ENCODE peak calls at places on chromosomes 1 and 21, in ten cellular contexts. J, Z, E, I, F, D, N, U, R and L are unnamed samples.

GRCh38 chr1:173937062-173937461 is 19.9 kb upstream of the SERPINC1 start:
- DNase-seq in N (no peak), U (no peak), I (no peak), E (no peak), D (no peak), R (no peak), F (no peak), Z (no peak), J (no peak), L (no peak)

GRCh38 chr1:169484683-169485426 is 889 bp downstream of the SLC19A2 start:
- DNase-seq in F (peak), N (peak), Z (no peak), E (peak), D (peak), J (peak), U (peak), I (peak), R (no peak), L (peak)

GRCh38 chr1:36453051-36453450 is 2.8 kb upstream of the OSCP1 start:
- DNase-seq in I (no peak), N (no peak), Z (no peak), J (no peak), E (no peak), R (no peak), U (no peak), F (no peak), D (no peak), L (no peak)

GRCh38 chr1:88985033-88985432 is 7.4 kb downstream of the KYAT3 start:
- DNase-seq in E (peak), N (no peak), F (peak), Z (no peak), R (peak), J (peak), I (no peak), U (no peak), D (peak), L (no peak)

GRCh38 chr1:107449326-107449725 is 308.5 kb downstream of the NTNG1 start:
- DNase-seq in F (no peak), I (no peak), Z (no peak), D (no peak), E (no peak), U (no peak), J (no peak), R (no peak), N (no peak), L (no peak)

GRCh38 chr1:24632776-24633175 is 10.3 kb upstream of the SRRM1 start:
- DNase-seq in F (no peak), U (no peak), Z (no peak), N (no peak), R (no peak), E (no peak), J (no peak), D (no peak), I (no peak), L (no peak)

GRCh38 chr1:116668277-116668676 is 744 bp upstream of the IGSF3 start:
- DNase-seq in J (no peak), N (no peak), E (no peak), F (no peak), D (no peak), R (no peak), Z (no peak), U (no peak), I (no peak), L (no peak)

GRCh38 chr1:235014756-235015155 is 113.9 kb downstream of the TOMM20 start:
- DNase-seq in Z (no peak), J (no peak), U (no peak), R (no peak), N (peak), I (no peak), D (no peak), F (no peak), E (no peak), L (no peak)

GRCh38 chr1:869499-870244 is 54.1 kb upstream of the SAMD11 start:
- DNase-seq in F (peak), D (peak), U (peak), I (peak), E (peak), J (peak), R (peak), N (peak), Z (no peak), L (peak)

GRCh38 chr21:44294391-44295162 is 5.3 kb upstream of the PFKL start:
- DNase-seq in N (no peak), E (no peak), D (peak), J (peak), R (no peak), U (peak), I (peak), Z (no peak), F (peak), L (peak)

GRCh38 chr1:89799495-89799894 is 21.3 kb upstream of the LRRC8D start:
- DNase-seq in J (no peak), F (no peak), U (peak), N (no peak), R (no peak), Z (no peak), E (no peak), D (no peak), I (no peak), L (no peak)

GRCh38 chr1:188249813-188250212 is 1421.1 kb downstream of the PLA2G4A start:
- DNase-seq in R (no peak), F (no peak), I (no peak), D (no peak), E (no peak), U (peak), J (no peak), Z (no peak), N (no peak), L (no peak)

GRCh38 chr1:25468037-25468436 is 37.3 kb downstream of the MACO1 start:
- DNase-seq in R (no peak), E (no peak), Z (no peak), U (peak), N (no peak), I (no peak), J (no peak), F (peak), D (no peak), L (no peak)

GRCh38 chr1:222813866-222814535 is 838 bp upstream of the DISP1 start:
- DNase-seq in N (no peak), J (peak), F (peak), U (no peak), Z (no peak), E (no peak), D (no peak), R (no peak), I (peak), L (no peak)

GRCh38 chr1:43334453-43335205 is 3.0 kb upstream of the MPL start:
- DNase-seq in U (no peak), I (no peak), R (no peak), N (peak), Z (no peak), D (no peak), J (no peak), E (no peak), F (no peak), L (no peak)

GRCh38 chr1:44566281-44567046 is 107.8 kb downstream of the TMEM53 start:
- DNase-seq in R (no peak), F (no peak), Z (no peak), J (no peak), U (no peak), I (no peak), E (no peak), D (no peak), N (no peak), L (no peak)

GRCh38 chr1:16250547-16251251 is 13.7 kb upstream of the CPLANE2 start:
- DNase-seq in I (no peak), F (peak), Z (no peak), D (no peak), N (peak), U (no peak), R (no peak), J (no peak), E (no peak), L (no peak)

GRCh38 chr1:111222308-111223125 is 5.0 kb upstream of the CHI3L2 start:
- DNase-seq in I (peak), Z (no peak), F (peak), R (peak), D (peak), U (peak), J (peak), N (peak), E (peak), L (peak)

GRCh38 chr1:111220302-111220890 is 7.1 kb upstream of the CHI3L2 start:
- DNase-seq in F (no peak), Z (no peak), I (no peak), N (no peak), J (no peak), D (no peak), U (no peak), E (no peak), R (no peak), L (no peak)

GRCh38 chr1:111223126-111223443 is 4.4 kb upstream of the CHI3L2 start:
- DNase-seq in I (no peak), U (no peak), R (no peak), N (no peak), J (no peak), E (no peak), Z (no peak), D (no peak), F (no peak), L (no peak)

GRCh38 chr1:111221276-111221632 is 6.3 kb upstream of the CHI3L2 start:
- DNase-seq in E (no peak), U (no peak), J (no peak), D (no peak), Z (no peak), R (no peak), N (no peak), F (no peak), I (no peak), L (no peak)

GRCh38 chr1:111221633-111222286 is 5.8 kb upstream of the CHI3L2 start:
- DNase-seq in U (peak), D (no peak), E (no peak), J (no peak), Z (no peak), N (no peak), F (peak), I (peak), R (no peak), L (peak)
- TF ChIP-seq POLR2A in U (no peak), D (no peak), E (no peak), J (no peak), Z (no peak), N (no peak), F (no peak), I (no peak), R (no peak), L (no peak)

GRCh38 chr1:55038974-55039341 is 390 bp upstream of the PCSK9 start:
- DNase-seq in J (no peak), U (no peak), N (no peak), R (no peak), Z (no peak), F (no peak), E (no peak), I (no peak), D (no peak), L (no peak)
- H3K4me3 ChIP-seq in J (no peak), U (no peak), N (no peak), R (peak), Z (peak), F (no peak), E (peak), I (no peak), D (no peak), L (no peak)

GRCh38 chr1:165619647-165620151 is 11.3 kb upstream of the MGST3 start:
- DNase-seq in I (no peak), N (no peak), J (no peak), D (no peak), E (no peak), Z (no peak), R (no peak), F (no peak), U (no peak), L (no peak)

GRCh38 chr1:165628127-165628857 is 2.7 kb upstream of the MGST3 start:
- DNase-seq in J (no peak), N (no peak), U (no peak), E (no peak), Z (no peak), R (no peak), I (no peak), F (no peak), D (no peak), L (no peak)

GRCh38 chr1:165624441-165624840 is 6.6 kb upstream of the MGST3 start:
- DNase-seq in U (no peak), E (no peak), F (no peak), J (no peak), I (no peak), R (no peak), D (no peak), N (no peak), Z (no peak), L (no peak)

GRCh38 chr1:165629131-165629530 is 1.9 kb upstream of the MGST3 start:
- DNase-seq in U (no peak), I (no peak), F (no peak), N (no peak), D (no peak), E (no peak), R (no peak), Z (no peak), J (no peak), L (no peak)

DNA sequence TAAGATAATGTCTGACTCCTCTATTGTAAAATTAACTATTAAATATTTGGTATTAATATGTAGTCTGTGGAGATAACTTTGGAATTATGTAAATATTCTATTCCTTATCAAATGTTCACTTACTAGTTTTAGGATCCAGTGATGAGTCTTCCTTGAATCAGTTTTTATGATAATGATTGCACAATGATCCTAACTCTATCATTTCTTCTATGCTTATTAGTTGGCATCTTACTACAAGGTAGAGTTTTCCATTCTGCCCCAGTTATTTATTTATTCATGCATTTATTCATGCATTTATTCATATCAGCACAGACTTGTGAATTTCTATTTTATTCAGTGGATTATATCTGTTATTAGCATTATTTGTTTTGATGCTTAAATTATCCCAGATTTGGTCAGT is 7.4 kb upstream of the MGST3 start:
- DNase-seq in U (no peak), E (no peak), N (no peak), D (no peak), R (no peak), Z (no peak), F (no peak), J (no peak), I (no peak), L (no peak)
- TF ChIP-seq POLR2A in U (no peak), E (no peak), N (no peak), D (no peak), R (no peak), Z (no peak), F (no peak), J (no peak), I (no peak), L (no peak)

GRCh38 chr1:10212476-10212875 is 2.1 kb downstream of the KIF1B start:
- DNase-seq in E (no peak), F (no peak), D (no peak), N (peak), Z (no peak), I (no peak), J (no peak), U (no peak), R (no peak), L (no peak)
- H3K4me3 ChIP-seq in E (no peak), F (peak), D (peak), N (no peak), Z (peak), I (no peak), J (no peak), U (no peak), R (peak), L (peak)

DNA sequence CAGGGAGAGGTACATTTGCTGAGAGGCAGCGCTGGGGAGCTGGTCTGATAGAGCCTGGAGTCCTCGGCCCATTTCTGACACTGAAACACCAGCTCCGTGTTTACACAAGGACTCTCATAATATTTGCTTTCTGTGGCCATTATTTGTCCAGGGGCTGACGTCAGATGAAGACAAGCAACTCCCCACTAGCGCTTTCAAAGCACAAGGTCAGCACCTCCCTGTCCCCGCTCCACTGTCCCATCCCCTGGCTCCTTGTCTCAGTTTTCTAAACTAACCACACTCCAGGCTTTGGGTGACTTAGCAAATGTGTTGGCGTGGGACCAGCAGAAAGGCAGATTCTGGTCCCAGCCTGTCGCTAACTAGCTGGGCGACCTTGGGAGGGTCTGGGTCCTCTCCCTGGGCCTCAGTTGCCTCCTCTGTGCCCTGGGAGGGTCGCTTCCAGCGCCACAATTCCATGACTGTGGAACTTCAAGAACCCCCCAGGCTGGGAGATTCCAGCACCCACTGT is 37.4 kb upstream of the ZBTB40 start:
- DNase-seq in J (no peak), N (no peak), F (peak), U (no peak), R (no peak), D (no peak), E (peak), Z (no peak), I (peak), L (no peak)
- TF ChIP-seq POLR2A in J (no peak), N (no peak), F (no peak), U (no peak), R (no peak), D (no peak), E (no peak), Z (no peak), I (no peak), L (no peak)

GRCh38 chr1:113534130-113534817 is 144.0 kb downstream of the MAGI3 start:
- DNase-seq in Z (no peak), U (no peak), E (peak), R (no peak), J (no peak), D (no peak), I (no peak), N (no peak), F (peak), L (no peak)
- H3K4me3 ChIP-seq in Z (no peak), U (no peak), E (no peak), R (no peak), J (no peak), D (no peak), I (no peak), N (no peak), F (no peak), L (no peak)

DNA sequence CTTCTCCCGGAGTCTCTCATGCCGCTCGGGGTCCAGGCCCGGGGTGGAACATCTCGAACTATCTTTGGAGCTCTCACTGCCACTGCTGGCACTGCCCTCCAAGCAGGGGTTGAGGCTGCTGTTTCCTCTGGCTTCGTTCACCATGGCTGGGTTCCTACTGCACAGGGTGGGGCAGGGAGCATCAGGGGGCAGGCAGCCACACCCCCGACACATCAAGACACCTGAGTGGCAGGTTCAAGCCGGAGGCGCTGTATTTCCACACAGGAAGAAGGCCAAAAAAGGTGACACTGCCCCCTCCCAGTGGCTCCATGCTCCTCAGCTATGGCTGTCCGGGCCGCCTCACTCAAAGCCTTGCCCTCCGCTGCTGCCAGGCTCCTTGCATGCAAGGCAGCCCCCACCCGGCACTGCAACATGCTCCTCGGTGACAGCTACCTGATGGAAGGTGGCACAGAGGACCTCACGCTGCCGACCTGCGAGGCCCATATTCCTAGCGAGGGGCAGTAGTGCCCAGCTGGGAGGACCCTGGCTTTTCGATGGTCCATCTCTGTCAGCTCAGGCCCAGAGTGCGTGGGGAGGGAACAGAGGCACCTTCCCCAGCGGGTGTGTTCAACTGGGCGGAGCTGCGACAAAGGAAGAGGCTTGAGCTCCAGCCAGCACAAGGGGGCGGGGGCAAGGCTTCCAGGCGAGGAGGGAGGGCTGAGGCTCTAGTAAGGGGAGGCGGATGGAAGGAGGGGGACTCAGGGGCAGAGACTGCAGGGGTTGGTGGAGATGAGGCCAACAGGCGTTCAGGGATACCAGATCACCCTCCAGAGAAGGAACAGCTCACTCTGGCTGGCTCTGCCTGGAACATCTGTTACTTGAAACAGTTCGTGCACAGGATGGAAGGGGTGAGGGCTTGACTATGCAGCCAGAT is 2.5 kb downstream of the MTHFR start:
- DNase-seq in U (peak), N (peak), D (peak), F (peak), I (peak), J (peak), Z (peak), R (peak), E (no peak), L (peak)
- TF ChIP-seq POLR2A in U (no peak), N (no peak), D (no peak), F (peak), I (peak), J (peak), Z (peak), R (no peak), E (no peak), L (peak)

GRCh38 chr1:145690587-145691558 is 16.3 kb downstream of the PDZK1 start:
- DNase-seq in E (no peak), Z (no peak), I (peak), F (peak), U (peak), R (no peak), N (no peak), D (no peak), J (no peak), L (no peak)

GRCh38 chr1:145688328-145688727 is 18.8 kb downstream of the PDZK1 start:
- DNase-seq in E (no peak), U (no peak), J (no peak), I (no peak), D (no peak), N (no peak), Z (no peak), F (no peak), R (no peak), L (no peak)

GRCh38 chr1:145689922-145690321 is 17.2 kb downstream of the PDZK1 start:
- DNase-seq in E (no peak), N (no peak), R (no peak), Z (no peak), D (no peak), U (no peak), J (no peak), I (no peak), F (no peak), L (no peak)

GRCh38 chr1:145692785-145693443 is 14.3 kb downstream of the PDZK1 start:
- DNase-seq in Z (no peak), D (no peak), E (no peak), U (no peak), R (no peak), I (no peak), N (peak), J (no peak), F (no peak), L (no peak)

DNA sequence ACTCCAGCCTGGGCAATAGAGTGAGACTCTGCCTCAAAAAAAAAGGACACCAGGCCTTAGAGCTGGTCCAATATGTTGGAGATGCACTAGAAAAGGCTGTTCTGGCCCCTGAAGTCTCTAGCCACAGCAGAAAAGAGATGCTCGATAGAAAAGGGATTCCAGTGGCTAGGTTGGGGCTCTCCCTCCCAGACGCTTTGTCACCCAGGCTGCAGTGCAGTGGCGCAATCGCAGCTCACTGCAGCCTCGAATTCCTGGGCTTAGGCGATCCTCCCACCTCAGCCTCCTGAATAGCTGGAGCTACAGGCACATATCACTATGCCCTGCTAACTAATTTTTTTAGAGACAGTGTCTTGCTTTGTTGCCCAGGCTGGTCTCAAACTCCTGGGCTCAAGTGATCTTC is 18.2 kb downstream of the PDZK1 start:
- DNase-seq in F (no peak), R (no peak), J (no peak), Z (no peak), D (no peak), N (no peak), E (no peak), I (no peak), U (no peak), L (no peak)
- H3K4me3 ChIP-seq in F (no peak), R (no peak), J (no peak), Z (no peak), D (no peak), N (no peak), E (no peak), I (no peak), U (no peak), L (no peak)